ENCODE peak calls at places on chromosomes 1 and 21, in eight cellular contexts. H is hepatocyte; V is breast epithelium; B is CD8-positive, alpha-beta T cell; T is lower lobe of right lung; A is esophagus squamous epithelium; Y is AG10803; S is SJSA1. N is an unnamed sample.
A peak's percentile ranks its signal among the peaks of the same experiment; 100 is the strongest.

GRCh38 chr1:8439015-8439702 is 121.2 kb downstream of the SLC45A1 start:
- DNase-seq in S (peak; percentile 33), H (peak; percentile 81), V (peak; percentile 62), A (no peak), B (no peak), Y (peak; percentile 89), T (peak; percentile 89), N (no peak)

GRCh38 chr1:185971688-185972087 is 237.5 kb downstream of the HMCN1 start:
- DNase-seq in V (no peak), A (no peak), B (no peak), T (no peak), Y (peak; percentile 90), H (no peak), S (peak; percentile 93), N (no peak)

GRCh38 chr21:15659768-15660423 is 69.9 kb upstream of the USP25 start:
- DNase-seq in Y (peak; percentile 33), A (no peak), V (no peak), B (no peak), S (no peak), T (no peak), H (peak; percentile 63), N (no peak)

GRCh38 chr1:109770331-109771095 is 6.8 kb upstream of the EPS8L3 start:
- DNase-seq in Y (no peak), H (no peak), S (no peak), V (no peak), A (no peak), T (peak; percentile 27), B (no peak), N (no peak)

GRCh38 chr21:31117046-31117916 is 79.0 kb upstream of the KRTAP19-8 start:
- DNase-seq in T (no peak), H (peak; percentile 50), Y (peak; percentile 68), S (peak; percentile 70), V (no peak), A (no peak), B (no peak), N (no peak)

GRCh38 chr21:31756787-31757186 is 24.9 kb upstream of the SCAF4 start:
- DNase-seq in H (no peak), B (no peak), Y (no peak), A (no peak), T (no peak), V (no peak), S (no peak), N (no peak)

GRCh38 chr1:245217853-245218608 is 63.2 kb downstream of the KIF26B start:
- DNase-seq in A (no peak), Y (no peak), B (no peak), S (peak; percentile 64), V (no peak), T (no peak), H (no peak), N (no peak)

GRCh38 chr1:167460836-167461235 is 57.5 kb downstream of the CD247 start:
- DNase-seq in A (no peak), S (no peak), B (no peak), V (peak; percentile 43), Y (no peak), H (no peak), T (no peak), N (no peak)

GRCh38 chr1:174032823-174033222 is 10.7 kb upstream of the RC3H1 start:
- DNase-seq in B (no peak), V (no peak), Y (no peak), A (no peak), H (no peak), S (peak; percentile 77), T (no peak), N (no peak)

GRCh38 chr1:11059166-11059989 is 440 bp downstream of the SRM start:
- DNase-seq in V (no peak), B (no peak), S (peak; percentile 38), T (no peak), A (no peak), Y (no peak), H (no peak), N (no peak)

GRCh38 chr1:177355575-177355974 is 184.8 kb downstream of the BRINP2 start:
- DNase-seq in Y (peak; percentile 28), V (no peak), A (no peak), S (peak; percentile 13), H (peak; percentile 46), T (no peak), B (no peak), N (peak; percentile 14)

GRCh38 chr1:240495652-240496051 is 116.3 kb downstream of the GREM2 start:
- DNase-seq in H (no peak), V (no peak), T (no peak), B (no peak), S (peak; percentile 77), Y (no peak), A (no peak), N (no peak)

GRCh38 chr1:29279896-29280779 is 43.8 kb downstream of the PTPRU start:
- DNase-seq in S (no peak), Y (peak; percentile 15), A (no peak), T (no peak), V (no peak), B (no peak), H (no peak), N (no peak)

DNA sequence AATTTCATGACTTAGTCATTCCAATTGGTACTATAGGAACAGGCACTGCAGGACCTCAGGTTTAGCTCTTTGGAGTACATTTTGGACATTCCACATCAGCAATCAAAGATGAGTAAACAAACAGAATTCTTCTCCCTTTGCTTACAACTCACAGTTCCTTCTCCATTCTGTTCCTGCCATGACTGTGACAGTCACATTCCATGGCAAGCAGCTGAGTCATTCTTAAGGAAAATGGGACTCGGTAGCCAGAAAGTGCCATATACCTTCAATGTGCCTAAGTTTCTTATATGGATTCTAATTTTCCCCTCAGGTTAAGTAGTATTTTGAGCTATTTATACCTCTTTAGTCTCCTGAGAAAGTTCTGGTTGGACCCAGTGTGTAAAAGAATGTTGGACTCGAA is 25.6 kb downstream of the CRCT1 start:
- DNase-seq in Y (no peak), A (no peak), S (no peak), V (no peak), B (no peak), T (no peak), H (no peak), N (no peak)
- H3K4me3 ChIP-seq in Y (no peak overlapping the region), A (no peak overlapping the region), S (no peak overlapping the region), V (no peak overlapping the region), B (no peak overlapping the region), T (no peak overlapping the region), H (no peak overlapping the region), N (no peak overlapping the region)

GRCh38 chr1:155245163-155245524 is 10.1 kb downstream of the ENTREP3 start:
- DNase-seq in V (no peak), B (no peak), Y (no peak), A (no peak), T (no peak), S (no peak), H (no peak), N (no peak)
- H3K4me3 ChIP-seq in V (peak overlapping the region; percentile 80), B (peak overlapping the region; percentile 59), Y (peak overlapping the region; percentile 75), A (peak overlapping the region; percentile 61), T (peak overlapping the region; percentile 80), S (peak overlapping the region; percentile 42), H (peak overlapping the region; percentile 21), N (peak overlapping the region; percentile 58)

GRCh38 chr1:198934901-198935301 is 296.1 kb downstream of the PTPRC start:
- DNase-seq in S (no peak), T (no peak), H (no peak), Y (peak; percentile 11), B (peak; percentile 46), V (no peak), A (no peak), N (peak; percentile 97)
- H3K4me3 ChIP-seq in S (peak overlapping the region; percentile 48), T (peak overlapping the region; percentile 57), H (peak overlapping the region; percentile 54), Y (peak overlapping the region; percentile 88), B (peak overlapping the region; percentile 42), V (peak overlapping the region; percentile 67), A (peak overlapping the region; percentile 1), N (peak overlapping the region; percentile 73)

DNA sequence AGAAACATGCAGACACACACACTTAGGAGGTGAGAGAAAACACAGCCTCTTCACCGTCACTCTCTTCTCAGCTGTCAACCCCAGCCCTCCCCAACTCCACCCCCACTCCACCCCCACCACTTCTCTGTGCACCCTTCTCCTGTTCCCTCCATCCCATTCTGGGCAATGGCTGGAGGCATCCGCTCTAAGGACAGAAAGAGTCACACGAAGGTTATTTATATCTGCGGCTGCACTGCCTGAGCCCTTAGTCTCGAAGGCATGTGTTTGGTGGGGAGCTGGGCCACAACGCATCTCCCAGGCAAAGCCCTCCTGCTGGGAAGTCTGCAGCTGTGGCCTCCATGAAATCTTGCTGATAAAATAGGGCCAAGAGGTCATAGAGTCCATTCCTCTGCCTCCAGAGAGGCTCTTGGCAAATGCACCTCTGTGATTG is 102.0 kb upstream of the LPGAT1 start:
- DNase-seq in A (no peak), V (no peak), Y (no peak), T (no peak), B (no peak), S (no peak), H (no peak), N (no peak)
- H3K4me3 ChIP-seq in A (no peak overlapping the region), V (no peak overlapping the region), Y (no peak overlapping the region), T (no peak overlapping the region), B (no peak overlapping the region), S (no peak overlapping the region), H (no peak overlapping the region), N (no peak overlapping the region)

GRCh38 chr1:96562094-96562493 is 159.5 kb upstream of the PTBP2 start:
- DNase-seq in V (no peak), S (no peak), A (no peak), H (no peak), B (no peak), T (no peak), Y (no peak), N (no peak)

GRCh38 chr1:96557336-96557735 is 164.2 kb upstream of the PTBP2 start:
- DNase-seq in V (no peak), B (no peak), A (no peak), H (no peak), T (no peak), Y (peak; percentile 91), S (no peak), N (no peak)

GRCh38 chr1:96554364-96554763 is 167.2 kb upstream of the PTBP2 start:
- DNase-seq in Y (no peak), A (no peak), B (no peak), T (no peak), S (no peak), H (no peak), V (no peak), N (no peak)

GRCh38 chr1:96559707-96560588 is 161.6 kb upstream of the PTBP2 start:
- DNase-seq in S (peak; percentile 59), A (no peak), H (no peak), Y (peak; percentile 98), B (no peak), V (peak; percentile 19), T (peak; percentile 51), N (no peak)

DNA sequence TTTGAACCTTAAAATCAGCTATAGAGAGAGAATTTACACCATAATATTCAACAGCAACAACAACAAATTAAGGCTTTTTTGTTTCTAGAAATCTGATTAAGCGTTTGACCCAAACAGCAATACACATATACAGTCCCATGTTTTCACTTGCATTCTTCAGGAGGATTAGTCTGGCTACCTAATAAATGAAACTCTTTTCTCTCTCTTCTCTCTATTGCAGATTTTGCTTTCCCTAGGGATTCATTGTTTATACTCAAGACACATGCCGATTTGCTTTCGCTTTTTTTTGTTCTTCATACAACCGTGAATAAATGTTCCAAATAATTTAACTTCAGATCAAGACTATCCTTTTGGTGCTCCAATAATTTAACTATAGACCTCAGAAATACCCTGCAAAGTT is 162.4 kb upstream of the PTBP2 start:
- DNase-seq in H (no peak), A (no peak), Y (peak; percentile 24), T (no peak), B (no peak), S (peak; percentile 37), V (no peak), N (no peak)
- H3K4me3 ChIP-seq in H (no peak overlapping the region), A (no peak overlapping the region), Y (no peak overlapping the region), T (no peak overlapping the region), B (no peak overlapping the region), S (peak overlapping the region; percentile 6), V (no peak overlapping the region), N (no peak overlapping the region)